ENCODE peak calls at places on chromosomes 12 and 14, in four cellular contexts. H is testis, Q is psoas muscle, K is neuronal stem cell. E is an unnamed sample.

GRCh38 chr12:68559246-68559645 is 51.5 kb upstream of the RAP1B start:
- DNase-seq in H (no peak), Q (no peak), K (no peak), E (no peak)

GRCh38 chr14:75234173-75234855 is 44.3 kb upstream of the FOS start:
- DNase-seq in H (no peak), Q (no peak), K (no peak), E (peak; percentile 80)

GRCh38 chr14:60865378-60866127 is 115.3 kb downstream of the TRMT5 start:
- DNase-seq in H (no peak), Q (no peak), K (no peak), E (no peak)

GRCh38 chr14:53890611-53891091 is 66.0 kb downstream of the BMP4 start:
- DNase-seq in H (no peak), Q (no peak), K (peak; percentile 9), E (no peak)

GRCh38 chr14:96098999-96099335 is 59.8 kb downstream of the C14orf132 start:
- DNase-seq in H (no peak), Q (no peak), K (no peak), E (no peak)

GRCh38 chr14:105120056-105120455 is 48.5 kb downstream of the JAG2 start:
- DNase-seq in H (no peak), Q (no peak), K (no peak), E (no peak)

GRCh38 chr14:24483604-24484252 is 24.3 kb downstream of the CMA1 start:
- DNase-seq in H (no peak), Q (no peak), K (no peak), E (no peak)

GRCh38 chr14:39472078-39472477 is 39.8 kb upstream of the FBXO33 start:
- DNase-seq in H (no peak), Q (no peak), K (no peak), E (no peak)

GRCh38 chr12:42636993-42637392 is 47.4 kb upstream of the PRICKLE1 start:
- DNase-seq in H (peak; percentile 20), Q (no peak), K (no peak), E (no peak)

GRCh38 chr12:16389594-16389993 is 42.1 kb downstream of the MGST1 start:
- DNase-seq in H (no peak), Q (no peak), K (no peak), E (no peak)

GRCh38 chr14:76261371-76261811 is 109.7 kb downstream of the GPATCH2L start:
- DNase-seq in H (no peak), Q (no peak), K (no peak), E (peak; percentile 26)

GRCh38 chr12:28443337-28443736 is 253.1 kb downstream of the CCDC91 start:
- DNase-seq in H (no peak), Q (no peak), K (no peak), E (no peak)

GRCh38 chr12:6818246-6819006 is 3.2 kb upstream of the GPR162 start:
- DNase-seq in H (no peak), Q (no peak), K (no peak), E (no peak)

GRCh38 chr12:16509411-16509810 is 96.6 kb downstream of the LMO3 start:
- DNase-seq in H (no peak), Q (no peak), K (no peak), E (no peak)

GRCh38 chr14:101315802-101316296 is 245.4 kb upstream of the DIO3 start:
- DNase-seq in H (no peak), Q (no peak), K (no peak), E (no peak)

GRCh38 chr12:3107071-3107583 is 29.9 kb downstream of the TSPAN9 start:
- DNase-seq in H (no peak), Q (no peak), K (no peak), E (no peak)

GRCh38 chr14:95471526-95472304 is 44.7 kb downstream of the SYNE3 start:
- DNase-seq in H (no peak), Q (no peak), K (no peak), E (no peak)

GRCh38 chr12:46391630-46392029 is 19.1 kb upstream of the SLC38A2 start:
- DNase-seq in H (no peak), Q (no peak), K (no peak), E (no peak)

GRCh38 chr12:6765048-6765633 is 1.0 kb upstream of the PTMS start:
- DNase-seq in H (no peak), Q (no peak), K (no peak), E (no peak)

GRCh38 chr12:29234552-29234951 is 85.5 kb downstream of the FAR2 start:
- DNase-seq in H (no peak), Q (no peak), K (no peak), E (no peak)

GRCh38 chr12:132066345-132066685 is 77.8 kb downstream of the DDX51 start:
- DNase-seq in H (no peak), Q (no peak), K (no peak), E (no peak)

GRCh38 chr12:110001596-110001995 is 2.4 kb downstream of the ANKRD13A start:
- DNase-seq in H (no peak), Q (no peak), K (no peak), E (no peak)

GRCh38 chr12:85076688-85077430 is 40.7 kb downstream of the LRRIQ1 start:
- DNase-seq in H (no peak), Q (no peak), K (peak; percentile 41), E (no peak)

GRCh38 chr12:120979220-120979861 is 998 bp downstream of the HNF1A start:
- DNase-seq in H (no peak), Q (no peak), K (no peak), E (no peak)

GRCh38 chr12:45789025-45789424 is 59.5 kb downstream of the ARID2 start:
- DNase-seq in H (no peak), Q (no peak), K (no peak), E (no peak)

GRCh38 chr14:29926701-29927595 is 699 bp downstream of the PRKD1 start:
- DNase-seq in H (peak; percentile 56), Q (peak; percentile 82), K (peak; percentile 57), E (peak; percentile 65)

GRCh38 chr14:54683882-54684794 is 117.2 kb downstream of the SAMD4A start:
- DNase-seq in H (no peak), Q (peak; percentile 77), K (no peak), E (peak; percentile 75)

GRCh38 chr12:53482626-53483165 is 16.6 kb downstream of the MAP3K12 start:
- DNase-seq in H (no peak), Q (peak; percentile 55), K (no peak), E (no peak)

GRCh38 chr12:32522322-32523221 is 123.2 kb downstream of the FGD4 start:
- DNase-seq in H (no peak), Q (no peak), K (no peak), E (no peak)

GRCh38 chr12:30989754-30990153 is 63.2 kb downstream of the TSPAN11 start:
- DNase-seq in H (peak; percentile 50), Q (no peak), K (no peak), E (peak; percentile 61)

GRCh38 chr12:14273911-14274306 is 91.6 kb upstream of the ATF7IP start:
- DNase-seq in H (no peak), Q (no peak), K (no peak), E (no peak)

GRCh38 chr14:94317259-94317658 is 5.9 kb downstream of the SERPINA6 start:
- DNase-seq in H (no peak), Q (no peak), K (no peak), E (peak; percentile 60)

GRCh38 chr14:29654910-29655590 is 272.6 kb downstream of the PRKD1 start:
- DNase-seq in H (no peak), Q (no peak), K (no peak), E (no peak)

GRCh38 chr12:57160741-57161140 is 13.3 kb upstream of the LRP1-AS start:
- DNase-seq in H (no peak), Q (no peak), K (no peak), E (no peak)

GRCh38 chr12:21656931-21657335 is 709 bp downstream of the LDHB start:
- DNase-seq in H (peak; percentile 71), Q (no peak), K (peak; percentile 5), E (no peak)

DNA sequence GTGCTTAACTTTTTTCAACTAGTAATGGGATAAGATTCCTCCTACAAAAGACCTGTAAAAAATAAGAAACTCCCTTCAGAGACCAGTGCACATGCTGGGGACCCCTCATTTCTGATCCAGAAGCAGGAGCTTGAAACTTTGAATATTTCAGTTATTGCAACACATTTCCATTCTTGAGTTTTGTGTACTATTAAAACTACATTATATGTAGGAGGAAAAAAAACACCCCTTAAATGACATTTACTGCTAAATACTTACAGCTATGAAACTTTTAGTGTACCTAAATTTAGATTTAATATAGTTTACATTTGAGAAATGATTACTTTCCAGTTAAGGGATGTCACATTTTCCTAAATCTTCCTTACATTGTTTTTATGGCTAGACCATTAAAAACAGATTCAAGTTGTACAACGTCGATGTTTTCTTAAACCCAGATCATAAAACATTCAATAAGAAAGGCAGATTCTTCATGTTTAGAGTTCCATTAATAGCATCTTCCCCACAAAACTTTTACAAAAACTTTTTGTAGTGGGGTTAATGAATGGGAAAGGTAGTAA is 4.1 kb downstream of the LRIG3 start:
- DNase-seq in H (no peak), Q (no peak), K (no peak), E (no peak)
- H3K27ac ChIP-seq in H (peak overlapping the region; percentile 95), Q (peak overlapping the region; percentile 91), K (no peak overlapping the region), E (peak overlapping the region; percentile 17)

GRCh38 chr14:70013269-70013873 is 134.2 kb downstream of the SMOC1 start:
- DNase-seq in H (peak; percentile 57), Q (no peak), K (peak; percentile 54), E (no peak)
- H3K27ac ChIP-seq in H (no peak overlapping the region), Q (no peak overlapping the region), K (no peak overlapping the region), E (no peak overlapping the region)

DNA sequence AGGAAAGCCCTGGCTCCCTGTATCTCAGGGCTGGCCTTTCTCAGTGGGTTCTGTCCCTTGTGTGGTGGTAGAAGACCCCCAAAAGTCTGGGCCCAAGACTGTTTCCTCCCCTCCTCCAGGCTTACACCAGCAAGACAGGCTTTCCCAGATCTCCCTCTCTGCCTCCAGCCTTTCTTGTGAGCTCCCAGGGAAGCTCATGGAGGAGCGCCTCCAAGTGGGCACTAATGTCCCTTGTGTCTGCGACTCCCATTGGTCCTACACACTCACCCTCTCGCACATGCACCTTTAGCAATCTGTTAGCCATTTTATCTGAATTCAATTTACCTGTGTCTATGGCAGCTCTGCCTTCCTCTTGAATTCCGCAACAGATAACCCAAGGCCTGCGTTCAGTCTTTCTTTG is 251.1 kb upstream of the CAND1 start:
- DNase-seq in H (no peak), Q (no peak), K (no peak), E (no peak)
- H3K27ac ChIP-seq in H (no peak overlapping the region), Q (no peak overlapping the region), K (no peak overlapping the region), E (no peak overlapping the region)

GRCh38 chr14:26597136-26598080 is at the start of gene NOVA1:
- DNase-seq in H (peak; percentile 54), Q (peak; percentile 53), K (peak; percentile 50), E (no peak)
- H3K27ac ChIP-seq in H (peak within 1 kb of the TSS; percentile 91), Q (peak within 1 kb of the TSS; percentile 41), K (peak within 1 kb of the TSS; percentile 99), E (peak within 1 kb of the TSS; percentile 87)